ENCODE peak calls at places on chromosomes 4 and X, in ten cellular contexts. I is activated T-cell treated with anti-CD3 and anti-CD28 coated beads, Interleukin-2, amount 50 U/mL, for 4 hours; O is activated T-helper 1 cell treated with anti-CD3 and anti-CD28 coated beads, Interleukin-2, amount 50 U/mL, for 16 hours; T is HT-29; F is T-helper 2 cell; Y is ACHN; P is substantia nigra; L is endodermal cell; E is Right ventricle myocardium superior; H is EH. U is an unnamed sample.

GRCh38 chr4:73589261-73589847 is 30.9 kb downstream of the RASSF6 start:
- DNase-seq in I (no peak), O (no peak), T (no peak), F (no peak), Y (no peak), P (no peak), L (no peak), E (no peak), H (peak), U (no peak)

GRCh38 chrX:133444952-133445831 is 29.9 kb upstream of the GPC4 start:
- DNase-seq in I (no peak), O (no peak), T (peak), F (no peak), Y (peak), P (no peak), L (peak), E (no peak), H (no peak), U (peak)

GRCh38 chr4:40121515-40121914 is 64.9 kb downstream of the N4BP2 start:
- DNase-seq in I (no peak), O (no peak), T (no peak), F (peak), Y (peak), P (no peak), L (no peak), E (no peak), H (peak), U (peak)

GRCh38 chr4:86338989-86339388 is 20.9 kb downstream of the MAPK10 start:
- DNase-seq in I (no peak), O (no peak), T (no peak), F (no peak), Y (peak), P (no peak), L (no peak), E (no peak), H (peak), U (peak)

GRCh38 chr4:105992641-105993305 is 97.5 kb downstream of the NPNT start:
- DNase-seq in I (no peak), O (no peak), T (no peak), F (no peak), Y (peak), P (no peak), L (no peak), E (no peak), H (no peak), U (no peak)

GRCh38 chr4:13261486-13262257 is 222.5 kb downstream of the RAB28 start:
- DNase-seq in I (no peak), O (no peak), T (no peak), F (no peak), Y (no peak), P (no peak), L (no peak), E (no peak), H (peak), U (no peak)

GRCh38 chr4:77151246-77151645 is 5.8 kb upstream of the CCNG2 start:
- DNase-seq in I (no peak), O (no peak), T (no peak), F (peak), Y (no peak), P (no peak), L (no peak), E (no peak), H (peak), U (no peak)

GRCh38 chrX:23554304-23554703 is 113.0 kb upstream of the PRDX4 start:
- DNase-seq in I (no peak), O (no peak), T (peak), F (peak), Y (peak), P (no peak), L (no peak), E (no peak), H (peak), U (no peak)

GRCh38 chr4:182453830-182454229 is 210.6 kb downstream of the TENM3 start:
- DNase-seq in I (no peak), O (no peak), T (no peak), F (no peak), Y (no peak), P (no peak), L (no peak), E (no peak), H (no peak), U (no peak)

GRCh38 chr4:54840992-54841768 is 183.4 kb downstream of the KIT start:
- DNase-seq in I (no peak), O (no peak), T (peak), F (no peak), Y (no peak), P (peak), L (no peak), E (no peak), H (peak), U (no peak)

GRCh38 chr4:92163348-92163747 is 140.4 kb upstream of the GRID2 start:
- DNase-seq in I (no peak), O (no peak), T (peak), F (no peak), Y (peak), P (no peak), L (no peak), E (no peak), H (no peak), U (peak)

GRCh38 chrX:155612312-155613224 is at the start of gene TMLHE:
- DNase-seq in I (peak), O (peak), T (peak), F (peak), Y (peak), P (peak), L (peak), E (peak), H (peak), U (peak)

GRCh38 chr4:10173039-10173753 is 56.6 kb upstream of the WDR1 start:
- DNase-seq in I (no peak), O (no peak), T (peak), F (no peak), Y (no peak), P (no peak), L (peak), E (no peak), H (peak), U (peak)

GRCh38 chr4:8197521-8197920 is 1.6 kb upstream of the SH3TC1 start:
- DNase-seq in I (no peak), O (no peak), T (no peak), F (no peak), Y (no peak), P (no peak), L (no peak), E (no peak), H (no peak), U (no peak)

GRCh38 chrX:42944381-42944998 is 166.5 kb upstream of the PPP1R2C start:
- DNase-seq in I (no peak), O (no peak), T (no peak), F (peak), Y (no peak), P (no peak), L (no peak), E (no peak), H (no peak), U (no peak)

GRCh38 chr4:8308856-8309771 is 39.6 kb downstream of the HTRA3 start:
- DNase-seq in I (no peak), O (no peak), T (no peak), F (no peak), Y (no peak), P (no peak), L (peak), E (peak), H (no peak), U (no peak)